ENCODE peak calls at places on chromosomes 3 and 15, in five cellular contexts. One of them, this sample, is unnamed.

GRCh38 chr3:190323241-190323617 is 983 bp upstream of the CLDN1 start:
- DNase-seq in EL: no peak
- DNase-seq in amniotic stem cell: no peak
- DNase-seq in activated effector memory CD4-positive, alpha-beta T cell treated with anti-CD3 and anti-CD28 coated beads, Interleukin-2, amount 50 U/mL, for 16 hours: no peak
- DNase-seq in mesendoderm: no peak
- DNase-seq in this sample: no peak

GRCh38 chr15:42273900-42274692 is 863 bp upstream of the TMEM87A start:
- DNase-seq in EL: peak
- DNase-seq in amniotic stem cell: peak
- DNase-seq in activated effector memory CD4-positive, alpha-beta T cell treated with anti-CD3 and anti-CD28 coated beads, Interleukin-2, amount 50 U/mL, for 16 hours: peak
- DNase-seq in mesendoderm: no peak
- DNase-seq in this sample: peak

GRCh38 chr3:33481018-33481621 is 40.9 kb upstream of the UBP1 start:
- DNase-seq in EL: no peak
- DNase-seq in amniotic stem cell: no peak
- DNase-seq in activated effector memory CD4-positive, alpha-beta T cell treated with anti-CD3 and anti-CD28 coated beads, Interleukin-2, amount 50 U/mL, for 16 hours: no peak
- DNase-seq in mesendoderm: peak
- DNase-seq in this sample: no peak

GRCh38 chr3:12796171-12797123 is at the start of gene CAND2:
- DNase-seq in EL: peak
- DNase-seq in amniotic stem cell: peak
- DNase-seq in activated effector memory CD4-positive, alpha-beta T cell treated with anti-CD3 and anti-CD28 coated beads, Interleukin-2, amount 50 U/mL, for 16 hours: peak
- DNase-seq in mesendoderm: peak
- DNase-seq in this sample: no peak

GRCh38 chr3:118536764-118537163 is 497.9 kb downstream of the IGSF11 start:
- DNase-seq in EL: no peak
- DNase-seq in amniotic stem cell: no peak
- DNase-seq in activated effector memory CD4-positive, alpha-beta T cell treated with anti-CD3 and anti-CD28 coated beads, Interleukin-2, amount 50 U/mL, for 16 hours: no peak
- DNase-seq in mesendoderm: no peak
- DNase-seq in this sample: no peak

GRCh38 chr3:47495886-47496285 is 17.6 kb downstream of the ELP6 start:
- DNase-seq in EL: no peak
- DNase-seq in amniotic stem cell: no peak
- DNase-seq in activated effector memory CD4-positive, alpha-beta T cell treated with anti-CD3 and anti-CD28 coated beads, Interleukin-2, amount 50 U/mL, for 16 hours: no peak
- DNase-seq in mesendoderm: no peak
- DNase-seq in this sample: no peak

GRCh38 chr3:56144792-56145191 is 323.5 kb downstream of the ERC2 start:
- DNase-seq in EL: no peak
- DNase-seq in amniotic stem cell: no peak
- DNase-seq in activated effector memory CD4-positive, alpha-beta T cell treated with anti-CD3 and anti-CD28 coated beads, Interleukin-2, amount 50 U/mL, for 16 hours: no peak
- DNase-seq in mesendoderm: no peak
- DNase-seq in this sample: no peak

GRCh38 chr15:55791576-55792400 is 48.8 kb upstream of the PRTG start:
- DNase-seq in EL: peak
- DNase-seq in amniotic stem cell: no peak
- DNase-seq in activated effector memory CD4-positive, alpha-beta T cell treated with anti-CD3 and anti-CD28 coated beads, Interleukin-2, amount 50 U/mL, for 16 hours: no peak
- DNase-seq in mesendoderm: peak
- DNase-seq in this sample: no peak

GRCh38 chr3:125043599-125044151 is 12.1 kb downstream of the HEG1 start:
- DNase-seq in EL: no peak
- DNase-seq in amniotic stem cell: no peak
- DNase-seq in activated effector memory CD4-positive, alpha-beta T cell treated with anti-CD3 and anti-CD28 coated beads, Interleukin-2, amount 50 U/mL, for 16 hours: no peak
- DNase-seq in mesendoderm: no peak
- DNase-seq in this sample: no peak

GRCh38 chr3:142795332-142795731 is 71.5 kb downstream of the TRPC1 start:
- DNase-seq in EL: no peak
- DNase-seq in amniotic stem cell: no peak
- DNase-seq in activated effector memory CD4-positive, alpha-beta T cell treated with anti-CD3 and anti-CD28 coated beads, Interleukin-2, amount 50 U/mL, for 16 hours: no peak
- DNase-seq in mesendoderm: no peak
- DNase-seq in this sample: no peak

GRCh38 chr15:101108791-101109190 is 143.1 kb downstream of the CHSY1 start:
- DNase-seq in EL: no peak
- DNase-seq in amniotic stem cell: no peak
- DNase-seq in activated effector memory CD4-positive, alpha-beta T cell treated with anti-CD3 and anti-CD28 coated beads, Interleukin-2, amount 50 U/mL, for 16 hours: no peak
- DNase-seq in mesendoderm: no peak
- DNase-seq in this sample: no peak

GRCh38 chr15:85414037-85414436 is 33.6 kb downstream of the AKAP13 start:
- DNase-seq in EL: no peak
- DNase-seq in amniotic stem cell: no peak
- DNase-seq in activated effector memory CD4-positive, alpha-beta T cell treated with anti-CD3 and anti-CD28 coated beads, Interleukin-2, amount 50 U/mL, for 16 hours: no peak
- DNase-seq in mesendoderm: no peak
- DNase-seq in this sample: no peak